ENCODE peak calls at places on chromosome 2, in nine cellular contexts. A, H, Q, E, C, S, X, M and P are unnamed samples.

GRCh38 chr2:7437716-7438648 is 520.8 kb downstream of the RNF144A start:
- DNase-seq in A (no peak), H (no peak), Q (no peak), E (no peak), C (no peak), S (peak; percentile 22), X (no peak), M (no peak), P (no peak)

GRCh38 chr2:20222769-20223344 is 2.1 kb downstream of the SDC1 start:
- DNase-seq in A (no peak), H (no peak), Q (no peak), E (no peak), C (no peak), S (no peak), X (no peak), M (no peak), P (no peak)

GRCh38 chr2:46460991-46461715 is 18.2 kb upstream of the TMEM247 start:
- DNase-seq in A (peak; percentile 84), H (peak; percentile 43), Q (peak; percentile 82), E (peak; percentile 79), C (peak; percentile 63), S (peak; percentile 64), X (peak; percentile 68), M (peak; percentile 63), P (peak; percentile 92)

GRCh38 chr2:232889876-232890401 is 19.9 kb downstream of the SNORC start:
- DNase-seq in A (no peak), H (no peak), Q (peak; percentile 51), E (no peak), C (no peak), S (no peak), X (no peak), M (no peak), P (no peak)

GRCh38 chr2:202135111-202135874 is 62.2 kb downstream of the KIAA2012 start:
- DNase-seq in A (peak; percentile 50), H (peak; percentile 83), Q (no peak), E (no peak), C (no peak), S (peak; percentile 84), X (peak; percentile 100), M (peak; percentile 78), P (peak; percentile 40)

GRCh38 chr2:218252509-218253247 is 8.1 kb upstream of the GPBAR1 start:
- DNase-seq in A (no peak), H (no peak), Q (no peak), E (no peak), C (no peak), S (peak; percentile 80), X (no peak), M (no peak), P (no peak)

GRCh38 chr2:18650221-18650620 is 60.9 kb upstream of the NT5C1B start:
- DNase-seq in A (no peak), H (no peak), Q (no peak), E (no peak), C (no peak), S (no peak), X (peak; percentile 34), M (no peak), P (no peak)

GRCh38 chr2:218781691-218782528 is at the start of gene CYP27A1:
- DNase-seq in A (peak; percentile 62), H (no peak), Q (peak; percentile 72), E (peak; percentile 78), C (no peak), S (no peak), X (peak; percentile 44), M (peak; percentile 50), P (peak; percentile 27)

GRCh38 chr2:219727771-219728429 is 100.5 kb downstream of the SLC4A3 start:
- DNase-seq in A (no peak), H (peak; percentile 22), Q (no peak), E (no peak), C (no peak), S (no peak), X (peak; percentile 36), M (no peak), P (no peak)

GRCh38 chr2:11753886-11754704 is 7.7 kb downstream of the LPIN1 start:
- DNase-seq in A (no peak), H (peak; percentile 87), Q (no peak), E (no peak), C (peak; percentile 41), S (peak; percentile 64), X (peak; percentile 68), M (no peak), P (no peak)

GRCh38 chr2:12661472-12661871 is 55.3 kb upstream of the TRIB2 start:
- DNase-seq in A (no peak), H (no peak), Q (no peak), E (no peak), C (no peak), S (no peak), X (peak; percentile 13), M (no peak), P (no peak)